ENCODE peak calls at places on chromosomes 5 and 9, in eight cellular contexts. D is fibroblast of mammary gland, N is dorsolateral prefrontal cortex, L is ovary, E is GM23338, R is mucosa of descending colon, I is left ventricle myocardium inferior, C is lower lobe of right lung. K is an unnamed sample.

GRCh38 chr9:27247756-27248155 is 49.2 kb downstream of the EQTN start:
- DNase-seq in D (peak; percentile 56), N (no peak), L (no peak), E (peak; percentile 82), R (no peak), I (no peak), C (peak; percentile 59), K (no peak)

GRCh38 chr5:9655641-9656040 is 25.5 kb upstream of the TAS2R1 start:
- DNase-seq in D (no peak), N (no peak), L (no peak), E (no peak), R (no peak), I (no peak), C (no peak), K (no peak)

GRCh38 chr5:58497956-58498942 is 7.0 kb downstream of the GAPT start:
- DNase-seq in D (peak; percentile 51), N (no peak), L (no peak), E (peak; percentile 77), R (no peak), I (no peak), C (no peak), K (no peak)

GRCh38 chr9:112013261-112013660 is 116.6 kb downstream of the UGCG start:
- DNase-seq in D (no peak), N (no peak), L (no peak), E (no peak), R (no peak), I (no peak), C (no peak), K (no peak)

GRCh38 chr5:77167695-77168111 is 42.8 kb upstream of the PDE8B start:
- DNase-seq in D (peak; percentile 93), N (no peak), L (no peak), E (no peak), R (no peak), I (no peak), C (no peak), K (no peak)

GRCh38 chr5:129973716-129974426 is 69.6 kb downstream of the CHSY3 start:
- DNase-seq in D (peak; percentile 36), N (no peak), L (no peak), E (no peak), R (no peak), I (no peak), C (no peak), K (no peak)

GRCh38 chr9:36218411-36218901 is 27.7 kb downstream of the CLTA start:
- DNase-seq in D (no peak), N (peak; percentile 77), L (no peak), E (no peak), R (no peak), I (no peak), C (no peak), K (no peak)

GRCh38 chr5:138944527-138945322 is 69.6 kb upstream of the LRRTM2 start:
- DNase-seq in D (no peak), N (no peak), L (no peak), E (no peak), R (no peak), I (no peak), C (no peak), K (peak; percentile 48)

GRCh38 chr9:109856785-109857184 is 76.8 kb downstream of the PALM2AKAP2 start:
- DNase-seq in D (no peak), N (peak; percentile 89), L (peak; percentile 74), E (no peak), R (no peak), I (peak; percentile 84), C (peak; percentile 50), K (no peak)

GRCh38 chr9:4079346-4079745 is 220.5 kb downstream of the GLIS3 start:
- DNase-seq in D (no peak), N (no peak), L (no peak), E (no peak), R (no peak), I (no peak), C (no peak), K (no peak)

GRCh38 chr5:6638236-6638635 is 5.0 kb downstream of the SRD5A1 start:
- DNase-seq in D (peak; percentile 48), N (no peak), L (no peak), E (no peak), R (no peak), I (no peak), C (no peak), K (no peak)

GRCh38 chr9:71485306-71485705 is 283.0 kb downstream of the CEMIP2 start:
- DNase-seq in D (no peak), N (no peak), L (no peak), E (no peak), R (no peak), I (no peak), C (no peak), K (no peak)

GRCh38 chr9:71487046-71487445 is 281.3 kb downstream of the CEMIP2 start:
- DNase-seq in D (peak; percentile 59), N (no peak), L (no peak), E (peak; percentile 67), R (no peak), I (peak; percentile 14), C (no peak), K (no peak)

DNA sequence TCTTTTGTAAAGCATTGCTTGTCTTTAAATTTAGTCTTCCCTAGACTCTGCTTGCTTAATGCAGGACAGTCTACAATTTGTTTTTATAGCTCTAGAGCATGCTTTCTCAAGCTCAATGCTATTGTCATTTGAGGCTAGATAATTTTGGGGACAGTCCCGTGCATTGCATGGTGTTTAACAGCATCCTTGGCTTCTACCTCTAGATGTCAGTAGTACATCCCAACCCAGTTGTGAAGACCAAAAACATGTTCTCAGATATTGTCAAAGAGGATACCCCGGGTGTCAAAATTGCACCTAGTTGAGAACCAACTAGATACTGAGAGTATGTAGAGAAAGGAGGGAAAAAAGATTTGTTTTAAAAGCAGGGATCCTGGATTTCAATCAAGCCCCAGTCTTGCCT is 277.5 kb downstream of the CEMIP2 start:
- DNase-seq in D (peak; percentile 2), N (no peak), L (no peak), E (peak; percentile 36), R (no peak), I (no peak), C (no peak), K (no peak)
- TF ChIP-seq CTCF in D (peak; percentile 24), N (no peak), L (no peak), E (peak; percentile 57), R (no peak), I (peak; percentile 28), C (no peak), K (no peak)

DNA sequence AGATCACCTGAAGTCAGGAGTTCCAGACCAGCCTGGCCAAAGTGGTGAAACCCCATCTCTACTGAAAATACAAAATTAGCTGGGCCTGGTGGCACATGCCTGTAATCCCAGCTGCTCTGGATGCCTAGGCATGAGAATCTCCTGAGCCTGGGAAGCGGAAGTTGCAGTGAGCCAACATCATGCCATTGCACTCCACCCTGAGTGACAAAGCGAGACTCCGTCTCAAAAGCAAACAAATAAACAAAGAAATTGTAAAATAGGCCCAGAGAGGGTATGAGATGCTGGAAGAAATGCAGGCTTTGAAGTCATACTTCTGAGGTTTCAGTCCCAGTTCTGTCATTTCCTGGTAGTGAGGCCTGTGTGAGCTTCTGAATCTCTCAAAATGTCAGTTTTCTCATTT is 5.3 kb upstream of the ARHGEF37 start:
- DNase-seq in D (no peak), N (no peak), L (no peak), E (no peak), R (no peak), I (no peak), C (no peak), K (peak; percentile 22)
- H3K4me3 ChIP-seq in D (no peak overlapping the region), N (no peak overlapping the region), L (no peak overlapping the region), E (no peak overlapping the region), R (no peak overlapping the region), I (no peak overlapping the region), C (no peak overlapping the region), K (no peak overlapping the region)

GRCh38 chr9:136944519-136945332 is at the start of the genes C8G and FBXW5:
- DNase-seq in D (peak; percentile 88), N (peak; percentile 95), L (peak; percentile 97), E (peak; percentile 97), R (peak; percentile 97), I (peak; percentile 95), C (peak; percentile 97), K (peak; percentile 96)

GRCh38 chr9:136942881-136943230 is 1.7 kb downstream of the FBXW5 start:
- DNase-seq in D (no peak), N (no peak), L (peak; percentile 42), E (no peak), R (peak; percentile 54), I (no peak), C (no peak), K (no peak)

GRCh38 chr9:136942112-136942880 is 2.2 kb downstream of the FBXW5 start:
- DNase-seq in D (no peak), N (no peak), L (peak; percentile 48), E (no peak), R (peak; percentile 63), I (peak; percentile 22), C (no peak), K (no peak)

GRCh38 chr9:136944094-136944518 is 432 bp downstream of the FBXW5 start:
- DNase-seq in D (peak; percentile 45), N (no peak), L (no peak), E (no peak), R (no peak), I (peak; percentile 65), C (no peak), K (no peak)

DNA sequence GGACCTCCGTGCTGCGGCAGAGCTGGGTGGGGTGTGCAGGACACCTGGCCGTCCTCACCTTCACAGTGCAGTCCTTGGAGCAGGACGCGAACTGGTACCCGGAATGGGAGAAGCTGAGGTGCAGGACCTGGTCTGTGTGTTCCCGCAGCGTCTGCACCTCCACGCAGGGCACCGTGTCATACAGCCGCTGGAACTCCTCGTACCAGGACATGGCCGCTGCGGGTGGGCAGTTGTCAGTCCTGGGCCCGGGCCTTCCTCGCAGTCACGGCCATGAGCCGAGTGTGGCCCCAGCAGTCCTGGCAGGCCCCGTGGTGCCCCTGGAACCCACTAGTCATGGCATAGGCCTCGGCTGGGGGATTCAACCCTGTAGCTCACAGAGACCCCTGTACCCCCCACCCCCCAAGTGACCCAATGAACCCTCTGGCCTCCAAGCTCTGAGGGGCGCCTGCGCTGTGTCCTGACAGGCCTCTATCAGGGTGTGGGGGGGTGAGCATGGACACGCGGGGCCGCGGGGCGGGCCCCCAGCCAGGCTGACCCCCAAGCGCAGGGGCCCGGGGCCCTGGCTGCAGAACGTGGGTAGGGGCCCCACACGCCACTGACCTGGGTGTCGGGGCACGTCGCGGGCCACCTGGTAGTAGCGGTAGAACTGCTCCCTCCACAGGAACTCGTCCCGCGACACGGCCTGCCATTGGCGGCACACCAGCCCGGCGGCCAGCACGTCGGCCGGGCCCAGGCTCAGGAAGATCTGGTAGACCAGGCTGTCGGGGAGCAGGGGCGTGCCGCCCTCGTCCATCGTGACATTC is 1.0 kb downstream of the FBXW5 start:
- DNase-seq in D (peak; percentile 21), N (no peak), L (peak; percentile 59), E (peak; percentile 67), R (peak; percentile 80), I (no peak), C (no peak), K (no peak)
- TF ChIP-seq CTCF in D (no peak), N (no peak), L (no peak), E (no peak), R (no peak), I (no peak), C (no peak), K (no peak)

DNA sequence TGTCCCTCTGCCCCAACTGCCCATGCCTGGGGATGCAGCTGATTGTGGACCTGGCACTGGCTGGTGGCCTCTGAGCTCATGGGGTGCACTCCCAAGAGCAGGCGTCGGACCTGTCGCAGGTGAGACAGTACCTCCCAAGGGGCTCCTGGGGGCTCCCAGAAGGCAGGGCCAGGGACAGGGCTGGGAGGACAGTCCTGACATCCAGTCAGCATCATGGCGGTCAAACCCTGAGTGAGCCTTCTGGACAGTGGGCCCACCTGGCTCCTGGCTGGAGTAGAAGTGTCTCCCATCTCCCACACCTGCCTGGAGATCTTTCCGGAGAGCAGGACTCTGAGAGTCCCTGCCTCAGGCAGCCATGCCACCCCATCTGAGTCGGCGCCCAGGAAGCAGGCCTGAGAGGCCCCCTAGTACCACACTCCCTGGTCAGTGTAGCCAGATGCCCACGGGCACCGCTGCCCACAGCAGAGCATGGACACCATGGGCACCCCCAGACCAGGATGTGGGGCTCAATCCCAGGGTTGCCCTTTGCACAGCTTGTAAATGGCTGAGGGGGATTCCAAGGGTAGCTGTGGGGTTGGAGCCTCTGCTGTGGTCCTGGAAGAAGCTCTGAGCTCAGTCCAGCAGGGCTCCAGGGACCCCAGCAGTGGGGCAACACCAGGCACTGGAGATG is 6.6 kb downstream of the LCN9 start:
- DNase-seq in D (no peak), N (peak; percentile 15), L (peak; percentile 23), E (no peak), R (no peak), I (no peak), C (no peak), K (no peak)
- H3K4me3 ChIP-seq in D (no peak overlapping the region), N (no peak overlapping the region), L (no peak overlapping the region), E (no peak overlapping the region), R (no peak overlapping the region), I (no peak overlapping the region), C (no peak overlapping the region), K (no peak overlapping the region)